ENCODE peak calls at places on chromosomes 11 and 22, in eight cellular contexts. C is stimulated activated CD4-positive, alpha-beta T cell treated with anti-CD3 and anti-CD28 coated beads, TNF-alpha, amount 100 ng/mL, for 4 hours; J is AG08395; D is AG10803; Y is spleen; P is NCI-H187 treated with DMSO at 0.1 percent for 48 hours; O is CD4-positive, CD25-positive, alpha-beta regulatory T cell; W is GM23248. S is an unnamed sample.

GRCh38 chr11:62124186-62125113 is 639 bp downstream of the INCENP start:
- DNase-seq in Y (no peak), W (peak), C (no peak), D (peak), J (peak), O (no peak), P (no peak), S (no peak)

GRCh38 chr11:1570531-1570895 is 1.6 kb downstream of the DUSP8 start:
- DNase-seq in W (no peak), C (no peak), P (no peak), Y (no peak), D (no peak), J (no peak), O (no peak), S (no peak)

GRCh38 chr22:25113316-25113721 is 86.3 kb upstream of the CRYBB3 start:
- DNase-seq in W (no peak), D (no peak), C (no peak), J (no peak), Y (no peak), O (no peak), P (no peak), S (no peak)

GRCh38 chr11:134413334-134414035 is 1.4 kb upstream of the B3GAT1 start:
- DNase-seq in J (no peak), C (no peak), Y (peak), O (no peak), W (no peak), D (no peak), P (no peak), S (no peak)

GRCh38 chr22:20867179-20868099 is 8.6 kb downstream of the SNAP29 start:
- DNase-seq in Y (no peak), O (no peak), D (no peak), P (no peak), C (no peak), W (peak), J (peak), S (peak)

GRCh38 chr11:84914511-84914910 is 712.6 kb downstream of the DLG2 start:
- DNase-seq in J (no peak), D (no peak), O (no peak), P (no peak), C (no peak), W (no peak), Y (no peak), S (no peak)

GRCh38 chr11:44005076-44005800 is 42.5 kb upstream of the ACCSL start:
- DNase-seq in D (no peak), O (no peak), Y (no peak), P (no peak), C (no peak), J (no peak), W (no peak), S (no peak)

GRCh38 chr22:46985507-46985882 is 223.0 kb downstream of the TBC1D22A start:
- DNase-seq in W (no peak), C (no peak), O (no peak), P (no peak), Y (no peak), D (no peak), J (peak), S (no peak)

GRCh38 chr11:57294225-57295131 is 30.3 kb downstream of the TNKS1BP1 start:
- DNase-seq in D (peak), C (no peak), Y (no peak), O (no peak), W (peak), P (no peak), J (peak), S (peak)

GRCh38 chr11:10629431-10630002 is 61.1 kb upstream of the LYVE1 start:
- DNase-seq in P (no peak), D (no peak), O (no peak), W (no peak), C (no peak), J (no peak), Y (no peak), S (no peak)

GRCh38 chr11:6988506-6988905 is 31.6 kb downstream of the ZNF214 start:
- DNase-seq in C (no peak), Y (no peak), D (peak), P (no peak), J (peak), W (peak), O (no peak), S (peak)

GRCh38 chr11:368414-369335 is 624 bp upstream of the B4GALNT4 start:
- DNase-seq in D (no peak), O (no peak), C (no peak), J (peak), W (peak), P (no peak), Y (no peak), S (peak)

GRCh38 chr11:103281301-103281700 is 172.1 kb downstream of the DYNC2H1 start:
- DNase-seq in W (peak), J (peak), D (peak), O (no peak), C (no peak), Y (no peak), P (no peak), S (no peak)